ENCODE peak calls at places on chromosome 11, in five cellular contexts. One of them, this sample, is unnamed.

GRCh38 chr11:89508544-89508943 is 17.4 kb upstream of the NOX4 start:
- DNase-seq in OCI-M1: no peak
- DNase-seq in stimulated activated CD8-positive, alpha-beta memory T cell treated with anti-CD3 and anti-CD28 coated beads, Interleukin-15, amount 100 ng/mL, for 1 hour: no peak
- DNase-seq in MV-4-11: no peak
- DNase-seq in glomerular endothelial cell: no peak
- DNase-seq in this sample: no peak

GRCh38 chr11:8871283-8871775 is 39.7 kb upstream of the AKIP1 start:
- DNase-seq in glomerular endothelial cell: no peak
- DNase-seq in OCI-M1: no peak
- DNase-seq in MV-4-11: no peak
- DNase-seq in stimulated activated CD8-positive, alpha-beta memory T cell treated with anti-CD3 and anti-CD28 coated beads, Interleukin-15, amount 100 ng/mL, for 1 hour: no peak
- DNase-seq in this sample: no peak

GRCh38 chr11:115226556-115226955 is 277.7 kb downstream of the CADM1 start:
- DNase-seq in stimulated activated CD8-positive, alpha-beta memory T cell treated with anti-CD3 and anti-CD28 coated beads, Interleukin-15, amount 100 ng/mL, for 1 hour: no peak
- DNase-seq in OCI-M1: no peak
- DNase-seq in glomerular endothelial cell: peak; percentile 14
- DNase-seq in MV-4-11: no peak
- DNase-seq in this sample: no peak

GRCh38 chr11:2318707-2319106 is 16.9 kb downstream of the TSPAN32 start:
- DNase-seq in stimulated activated CD8-positive, alpha-beta memory T cell treated with anti-CD3 and anti-CD28 coated beads, Interleukin-15, amount 100 ng/mL, for 1 hour: no peak
- DNase-seq in MV-4-11: no peak
- DNase-seq in glomerular endothelial cell: no peak
- DNase-seq in OCI-M1: no peak
- DNase-seq in this sample: peak; percentile 50

GRCh38 chr11:63229815-63230214 is 13.6 kb downstream of the SLC22A25 start:
- DNase-seq in stimulated activated CD8-positive, alpha-beta memory T cell treated with anti-CD3 and anti-CD28 coated beads, Interleukin-15, amount 100 ng/mL, for 1 hour: no peak
- DNase-seq in OCI-M1: no peak
- DNase-seq in MV-4-11: no peak
- DNase-seq in glomerular endothelial cell: no peak
- DNase-seq in this sample: no peak

GRCh38 chr11:116772443-116773202 is at the start of gene BUD13:
- DNase-seq in MV-4-11: peak; percentile 81
- DNase-seq in OCI-M1: peak; percentile 97
- DNase-seq in stimulated activated CD8-positive, alpha-beta memory T cell treated with anti-CD3 and anti-CD28 coated beads, Interleukin-15, amount 100 ng/mL, for 1 hour: peak; percentile 92
- DNase-seq in glomerular endothelial cell: no peak
- DNase-seq in this sample: peak; percentile 94

GRCh38 chr11:60498853-60499252 is 6.3 kb downstream of the MS4A12 start:
- DNase-seq in stimulated activated CD8-positive, alpha-beta memory T cell treated with anti-CD3 and anti-CD28 coated beads, Interleukin-15, amount 100 ng/mL, for 1 hour: no peak
- DNase-seq in glomerular endothelial cell: no peak
- DNase-seq in MV-4-11: peak; percentile 63
- DNase-seq in OCI-M1: no peak
- DNase-seq in this sample: no peak

GRCh38 chr11:2768471-2769408 is 68.9 kb upstream of the KCNQ1OT1 start:
- DNase-seq in glomerular endothelial cell: no peak
- DNase-seq in MV-4-11: peak; percentile 22
- DNase-seq in stimulated activated CD8-positive, alpha-beta memory T cell treated with anti-CD3 and anti-CD28 coated beads, Interleukin-15, amount 100 ng/mL, for 1 hour: no peak
- DNase-seq in OCI-M1: no peak
- DNase-seq in this sample: peak; percentile 83

GRCh38 chr11:125585486-125585885 is 7.2 kb upstream of the STT3A start:
- DNase-seq in MV-4-11: no peak
- DNase-seq in stimulated activated CD8-positive, alpha-beta memory T cell treated with anti-CD3 and anti-CD28 coated beads, Interleukin-15, amount 100 ng/mL, for 1 hour: no peak
- DNase-seq in glomerular endothelial cell: no peak
- DNase-seq in OCI-M1: peak; percentile 21
- DNase-seq in this sample: peak; percentile 8

GRCh38 chr11:62025429-62026105 is 58.1 kb upstream of the FTH1 start:
- DNase-seq in MV-4-11: peak; percentile 100
- DNase-seq in stimulated activated CD8-positive, alpha-beta memory T cell treated with anti-CD3 and anti-CD28 coated beads, Interleukin-15, amount 100 ng/mL, for 1 hour: peak; percentile 43
- DNase-seq in OCI-M1: peak; percentile 98
- DNase-seq in glomerular endothelial cell: peak; percentile 92
- DNase-seq in this sample: peak; percentile 95

GRCh38 chr11:35787626-35788025 is 125.1 kb downstream of the TRIM44 start:
- DNase-seq in OCI-M1: no peak
- DNase-seq in MV-4-11: no peak
- DNase-seq in stimulated activated CD8-positive, alpha-beta memory T cell treated with anti-CD3 and anti-CD28 coated beads, Interleukin-15, amount 100 ng/mL, for 1 hour: no peak
- DNase-seq in glomerular endothelial cell: no peak
- DNase-seq in this sample: no peak

GRCh38 chr11:117606211-117606610 is 190.8 kb downstream of the DSCAML1 start:
- DNase-seq in stimulated activated CD8-positive, alpha-beta memory T cell treated with anti-CD3 and anti-CD28 coated beads, Interleukin-15, amount 100 ng/mL, for 1 hour: no peak
- DNase-seq in OCI-M1: no peak
- DNase-seq in MV-4-11: no peak
- DNase-seq in glomerular endothelial cell: no peak
- DNase-seq in this sample: no peak

GRCh38 chr11:111601636-111601978 is 642 bp upstream of the SIK2 start:
- DNase-seq in glomerular endothelial cell: no peak
- DNase-seq in OCI-M1: no peak
- DNase-seq in MV-4-11: no peak
- DNase-seq in stimulated activated CD8-positive, alpha-beta memory T cell treated with anti-CD3 and anti-CD28 coated beads, Interleukin-15, amount 100 ng/mL, for 1 hour: no peak
- DNase-seq in this sample: no peak

GRCh38 chr11:124643605-124644425 is 21.2 kb downstream of the TBRG1 start:
- DNase-seq in OCI-M1: peak; percentile 99
- DNase-seq in glomerular endothelial cell: no peak
- DNase-seq in MV-4-11: peak; percentile 42
- DNase-seq in stimulated activated CD8-positive, alpha-beta memory T cell treated with anti-CD3 and anti-CD28 coated beads, Interleukin-15, amount 100 ng/mL, for 1 hour: no peak
- DNase-seq in this sample: peak; percentile 73

GRCh38 chr11:12546660-12547059 is 127.6 kb upstream of the TEAD1 start:
- DNase-seq in stimulated activated CD8-positive, alpha-beta memory T cell treated with anti-CD3 and anti-CD28 coated beads, Interleukin-15, amount 100 ng/mL, for 1 hour: no peak
- DNase-seq in OCI-M1: no peak
- DNase-seq in glomerular endothelial cell: no peak
- DNase-seq in MV-4-11: no peak
- DNase-seq in this sample: no peak

GRCh38 chr11:114886644-114887259 is 208.4 kb downstream of the NXPE2 start:
- DNase-seq in OCI-M1: no peak
- DNase-seq in glomerular endothelial cell: no peak
- DNase-seq in stimulated activated CD8-positive, alpha-beta memory T cell treated with anti-CD3 and anti-CD28 coated beads, Interleukin-15, amount 100 ng/mL, for 1 hour: no peak
- DNase-seq in MV-4-11: no peak
- DNase-seq in this sample: no peak

GRCh38 chr11:33804471-33804870 is 30.2 kb upstream of the FBXO3 start:
- DNase-seq in stimulated activated CD8-positive, alpha-beta memory T cell treated with anti-CD3 and anti-CD28 coated beads, Interleukin-15, amount 100 ng/mL, for 1 hour: no peak
- DNase-seq in MV-4-11: no peak
- DNase-seq in OCI-M1: no peak
- DNase-seq in glomerular endothelial cell: no peak
- DNase-seq in this sample: no peak

GRCh38 chr11:74702383-74703007 is 28.7 kb downstream of the CHRDL2 start:
- DNase-seq in OCI-M1: peak; percentile 95
- DNase-seq in stimulated activated CD8-positive, alpha-beta memory T cell treated with anti-CD3 and anti-CD28 coated beads, Interleukin-15, amount 100 ng/mL, for 1 hour: peak; percentile 23
- DNase-seq in MV-4-11: peak; percentile 46
- DNase-seq in glomerular endothelial cell: no peak
- DNase-seq in this sample: peak; percentile 80

GRCh38 chr11:85758026-85758425 is 52.9 kb downstream of the SYTL2 start:
- DNase-seq in glomerular endothelial cell: no peak
- DNase-seq in MV-4-11: no peak
- DNase-seq in stimulated activated CD8-positive, alpha-beta memory T cell treated with anti-CD3 and anti-CD28 coated beads, Interleukin-15, amount 100 ng/mL, for 1 hour: no peak
- DNase-seq in OCI-M1: no peak
- DNase-seq in this sample: no peak

GRCh38 chr11:67613960-67614715 is 7.4 kb downstream of the NDUFV1 start:
- DNase-seq in glomerular endothelial cell: no peak
- DNase-seq in stimulated activated CD8-positive, alpha-beta memory T cell treated with anti-CD3 and anti-CD28 coated beads, Interleukin-15, amount 100 ng/mL, for 1 hour: peak; percentile 68
- DNase-seq in OCI-M1: peak; percentile 52
- DNase-seq in MV-4-11: peak; percentile 87
- DNase-seq in this sample: peak; percentile 76

GRCh38 chr11:15911377-15912044 is 444.8 kb downstream of the SOX6 start:
- DNase-seq in MV-4-11: peak; percentile 46
- DNase-seq in stimulated activated CD8-positive, alpha-beta memory T cell treated with anti-CD3 and anti-CD28 coated beads, Interleukin-15, amount 100 ng/mL, for 1 hour: no peak
- DNase-seq in glomerular endothelial cell: no peak
- DNase-seq in OCI-M1: no peak
- DNase-seq in this sample: no peak

GRCh38 chr11:86954288-86955110 is 696 bp downstream of the FZD4 start:
- DNase-seq in stimulated activated CD8-positive, alpha-beta memory T cell treated with anti-CD3 and anti-CD28 coated beads, Interleukin-15, amount 100 ng/mL, for 1 hour: no peak
- DNase-seq in glomerular endothelial cell: no peak
- DNase-seq in MV-4-11: no peak
- DNase-seq in OCI-M1: peak; percentile 64
- DNase-seq in this sample: peak; percentile 54

GRCh38 chr11:30196400-30197206 is 34.2 kb upstream of the FSHB start:
- DNase-seq in OCI-M1: peak; percentile 66
- DNase-seq in glomerular endothelial cell: peak; percentile 14
- DNase-seq in stimulated activated CD8-positive, alpha-beta memory T cell treated with anti-CD3 and anti-CD28 coated beads, Interleukin-15, amount 100 ng/mL, for 1 hour: peak; percentile 5
- DNase-seq in MV-4-11: peak; percentile 18
- DNase-seq in this sample: peak; percentile 18

GRCh38 chr11:31442086-31442485 is 67.3 kb downstream of the IMMP1L start:
- DNase-seq in glomerular endothelial cell: no peak
- DNase-seq in stimulated activated CD8-positive, alpha-beta memory T cell treated with anti-CD3 and anti-CD28 coated beads, Interleukin-15, amount 100 ng/mL, for 1 hour: no peak
- DNase-seq in MV-4-11: no peak
- DNase-seq in OCI-M1: no peak
- DNase-seq in this sample: no peak

This sample was measured in erythroblast.